ENCODE peak calls at places on chromosome 5, in four cellular contexts. H is cardiac fibroblast, O is progenitor cell of endocrine pancreas, R is RWPE1. A is an unnamed sample.

GRCh38 chr5:176996780-176997179 is 9.8 kb downstream of the UIMC1 start:
- DNase-seq in H (no peak), O (no peak), R (no peak), A (no peak)

GRCh38 chr5:161562446-161562845 is 15.9 kb upstream of the GABRB2 start:
- DNase-seq in H (no peak), O (no peak), R (no peak), A (no peak)

GRCh38 chr5:56825222-56825824 is 10.0 kb downstream of the MAP3K1 start:
- DNase-seq in H (no peak), O (no peak), R (no peak), A (no peak)

GRCh38 chr5:34039398-34040157 is 3.4 kb downstream of the C1QTNF3 start:
- DNase-seq in H (no peak), O (no peak), R (no peak), A (no peak)

GRCh38 chr5:143168171-143168681 is 235.3 kb downstream of the NR3C1 start:
- DNase-seq in H (no peak), O (no peak), R (no peak), A (no peak)

GRCh38 chr5:59712836-59713487 is 180.6 kb downstream of the PDE4D start:
- DNase-seq in H (no peak), O (no peak), R (no peak), A (no peak)

GRCh38 chr5:96026334-96027065 is 64.8 kb upstream of the ELL2 start:
- DNase-seq in H (peak; percentile 45), O (no peak), R (peak; percentile 70), A (no peak)

GRCh38 chr5:176365663-176366574 is 632 bp downstream of the ARL10 start:
- DNase-seq in H (peak; percentile 50), O (peak; percentile 22), R (peak; percentile 41), A (peak; percentile 62)

GRCh38 chr5:133383580-133383939 is 228.8 kb downstream of the FSTL4 start:
- DNase-seq in H (no peak), O (no peak), R (no peak), A (no peak)

GRCh38 chr5:78984020-78984610 is 995 bp downstream of the ARSB start:
- DNase-seq in H (peak; percentile 11), O (no peak), R (no peak), A (peak; percentile 15)

GRCh38 chr5:77012601-77013000 is 17.6 kb upstream of the AGGF1 start:
- DNase-seq in H (no peak), O (no peak), R (peak; percentile 26), A (no peak)

GRCh38 chr5:80215523-80215922 is 40.3 kb downstream of the SERINC5 start:
- DNase-seq in H (no peak), O (no peak), R (no peak), A (no peak)

GRCh38 chr5:159316519-159317383 is 13.5 kb downstream of the IL12B start:
- DNase-seq in H (peak; percentile 79), O (no peak), R (peak; percentile 64), A (peak; percentile 51)

GRCh38 chr5:11955386-11955785 is 51.1 kb upstream of the CTNND2 start:
- DNase-seq in H (no peak), O (no peak), R (peak; percentile 71), A (no peak)

GRCh38 chr5:65076251-65076869 is 307.6 kb downstream of the CWC27 start:
- DNase-seq in H (peak; percentile 97), O (no peak), R (peak; percentile 51), A (peak; percentile 41)

GRCh38 chr5:175329976-175330375 is 114.0 kb downstream of the DRD1 start:
- DNase-seq in H (no peak), O (no peak), R (no peak), A (no peak)

GRCh38 chr5:35854248-35854647 is 2.4 kb upstream of the IL7R start:
- DNase-seq in H (no peak), O (no peak), R (no peak), A (no peak)

GRCh38 chr5:76145945-76146344 is 62.8 kb downstream of the SV2C start:
- DNase-seq in H (no peak), O (no peak), R (no peak), A (peak; percentile 21)

GRCh38 chr5:123916331-123917121 is 404.5 kb downstream of the CSNK1G3 start:
- DNase-seq in H (peak; percentile 41), O (no peak), R (peak; percentile 31), A (no peak)

GRCh38 chr5:175701797-175702196 is 43.9 kb downstream of the HRH2 start:
- DNase-seq in H (no peak), O (no peak), R (no peak), A (no peak)

DNA sequence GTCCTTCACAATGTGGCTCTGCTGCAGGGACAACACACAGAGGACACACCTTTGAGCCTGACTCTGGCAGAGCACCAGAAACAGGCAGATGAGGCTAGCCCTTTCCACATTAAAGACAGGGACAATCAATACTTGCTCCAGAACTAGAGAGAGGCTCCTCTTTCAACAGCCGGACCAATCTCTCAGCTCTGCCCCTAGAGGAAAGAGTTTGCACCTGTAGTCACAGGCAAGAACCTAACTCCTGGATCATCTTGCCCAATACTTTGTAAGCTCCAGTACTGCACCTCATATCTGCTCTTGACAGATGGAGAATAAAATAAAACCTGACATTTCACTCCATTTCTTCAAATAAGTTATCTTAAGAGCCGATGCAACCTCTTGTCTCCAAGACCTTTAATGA is 52.1 kb downstream of the EPB41L4A start:
- DNase-seq in H (no peak), O (no peak), R (peak; percentile 67), A (no peak)
- TF ChIP-seq CTCF in H (peak; percentile 22), O (peak; percentile 60), R (no peak), A (no peak)

DNA sequence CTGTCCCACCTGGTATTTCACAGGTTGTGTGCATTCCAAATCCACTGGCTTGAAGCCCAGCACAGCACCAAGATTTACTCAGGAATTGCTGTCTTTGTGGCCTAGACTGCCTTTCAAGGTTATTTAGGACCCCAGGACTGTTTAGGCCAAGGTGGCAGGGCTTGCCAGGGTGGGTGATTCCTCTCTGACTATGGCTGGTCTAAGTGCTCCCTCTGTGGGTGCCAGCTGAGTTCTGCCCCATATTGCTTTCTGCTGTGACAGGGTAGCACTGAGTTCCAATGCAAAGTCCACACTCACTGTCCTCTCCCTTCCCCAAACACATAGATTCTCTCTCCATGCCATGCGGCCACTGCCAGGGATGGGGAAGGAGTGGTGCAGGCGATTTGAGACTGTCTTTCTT is 318.2 kb downstream of the EFNA5 start:
- DNase-seq in H (no peak), O (no peak), R (no peak), A (no peak)
- TF ChIP-seq CTCF in H (no peak), O (no peak), R (no peak), A (no peak)

GRCh38 chr5:6194906-6195612 is 183.3 kb downstream of the MED10 start:
- DNase-seq in H (no peak), O (no peak), R (no peak), A (no peak)
- TF ChIP-seq CTCF in H (no peak), O (no peak), R (no peak), A (no peak)

GRCh38 chr5:9288234-9288633 is 257.6 kb downstream of the SEMA5A start:
- DNase-seq in H (no peak), O (no peak), R (no peak), A (no peak)
- TF ChIP-seq CTCF in H (peak; percentile 25), O (no peak), R (no peak), A (no peak)

DNA sequence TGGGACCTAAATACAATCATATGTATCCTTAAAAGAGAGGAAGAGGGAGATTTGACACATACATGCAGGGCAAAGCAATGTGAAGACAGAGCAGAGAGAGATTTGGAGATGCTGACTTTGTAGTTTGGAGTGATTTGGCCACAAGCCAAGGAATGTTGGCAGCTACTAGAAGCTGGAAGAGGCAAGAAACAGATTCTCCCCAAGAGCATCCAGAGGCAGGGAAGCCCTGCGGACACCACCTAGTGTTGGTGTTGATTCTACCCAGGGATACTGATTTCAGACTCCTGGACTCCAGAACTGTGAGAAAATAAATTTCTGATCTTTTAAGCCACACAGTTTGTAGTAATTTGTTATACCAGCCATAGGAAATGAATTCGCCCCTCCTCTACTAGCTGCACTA is 64.9 kb upstream of the OSMR start:
- DNase-seq in H (peak; percentile 95), O (no peak), R (peak; percentile 8), A (no peak)
- TF ChIP-seq CTCF in H (peak; percentile 59), O (no peak), R (no peak), A (no peak)

GRCh38 chr5:155822177-155822576 is 504.8 kb upstream of the SGCD start:
- DNase-seq in H (no peak), O (no peak), R (no peak), A (no peak)
- TF ChIP-seq CTCF in H (no peak), O (peak; percentile 48), R (no peak), A (no peak)

A was measured in GM13976.